ENCODE peak calls at places on chromosomes 3 and 15, in seven cellular contexts. One of them, this sample, is unnamed.

GRCh38 chr3:134901461-134901860 is 106.4 kb downstream of the EPHB1 start:
- DNase-seq in Panc1: no peak
- DNase-seq in mesendoderm: no peak
- DNase-seq in PC-3: no peak
- DNase-seq in heart right ventricle: no peak
- DNase-seq in pancreas: no peak
- DNase-seq in heart left ventricle: no peak
- DNase-seq in this sample: no peak

GRCh38 chr3:190972196-190972595 is 109.7 kb upstream of the GMNC start:
- DNase-seq in Panc1: no peak
- DNase-seq in mesendoderm: no peak
- DNase-seq in PC-3: no peak
- DNase-seq in heart right ventricle: no peak
- DNase-seq in pancreas: no peak
- DNase-seq in heart left ventricle: no peak
- DNase-seq in this sample: no peak

GRCh38 chr15:100623301-100623700 is 20.9 kb downstream of the ASB7 start:
- DNase-seq in Panc1: no peak
- DNase-seq in mesendoderm: no peak
- DNase-seq in PC-3: no peak
- DNase-seq in heart right ventricle: no peak
- DNase-seq in pancreas: no peak
- DNase-seq in heart left ventricle: no peak
- DNase-seq in this sample: no peak

GRCh38 chr15:89767411-89767915 is 8.7 kb upstream of the MESP2 start:
- DNase-seq in Panc1: no peak
- DNase-seq in mesendoderm: no peak
- DNase-seq in PC-3: no peak
- DNase-seq in heart right ventricle: no peak
- DNase-seq in pancreas: peak
- DNase-seq in heart left ventricle: no peak
- DNase-seq in this sample: no peak

GRCh38 chr3:152352559-152352958 is 83.8 kb downstream of the MBNL1 start:
- DNase-seq in Panc1: no peak
- DNase-seq in mesendoderm: peak
- DNase-seq in PC-3: no peak
- DNase-seq in heart right ventricle: no peak
- DNase-seq in pancreas: no peak
- DNase-seq in heart left ventricle: no peak
- DNase-seq in this sample: no peak

GRCh38 chr3:52886049-52886730 is 11.2 kb downstream of the STIMATE start:
- DNase-seq in Panc1: no peak
- DNase-seq in mesendoderm: no peak
- DNase-seq in PC-3: no peak
- DNase-seq in heart right ventricle: no peak
- DNase-seq in pancreas: no peak
- DNase-seq in heart left ventricle: no peak
- DNase-seq in this sample: no peak

GRCh38 chr3:79517766-79518413 is 249.9 kb downstream of the ROBO1 start:
- DNase-seq in Panc1: no peak
- DNase-seq in mesendoderm: peak
- DNase-seq in PC-3: peak
- DNase-seq in heart right ventricle: no peak
- DNase-seq in pancreas: no peak
- DNase-seq in heart left ventricle: no peak
- DNase-seq in this sample: no peak

GRCh38 chr15:60967728-60968127 is 261.4 kb downstream of the RORA start:
- DNase-seq in Panc1: no peak
- DNase-seq in mesendoderm: no peak
- DNase-seq in PC-3: no peak
- DNase-seq in heart right ventricle: no peak
- DNase-seq in pancreas: no peak
- DNase-seq in heart left ventricle: no peak
- DNase-seq in this sample: no peak

GRCh38 chr15:100713163-100713867 is 110.9 kb downstream of the ASB7 start:
- DNase-seq in Panc1: peak
- DNase-seq in mesendoderm: peak
- DNase-seq in PC-3: peak
- DNase-seq in heart right ventricle: no peak
- DNase-seq in pancreas: peak
- DNase-seq in heart left ventricle: no peak
- DNase-seq in this sample: no peak

GRCh38 chr3:46215810-46216414 is 7.8 kb upstream of the CCR1 start:
- DNase-seq in Panc1: no peak
- DNase-seq in mesendoderm: no peak
- DNase-seq in PC-3: peak
- DNase-seq in heart right ventricle: no peak
- DNase-seq in pancreas: no peak
- DNase-seq in heart left ventricle: no peak
- DNase-seq in this sample: no peak

GRCh38 chr3:133487920-133488540 is 85.5 kb upstream of the CDV3 start:
- DNase-seq in Panc1: no peak
- DNase-seq in mesendoderm: peak
- DNase-seq in PC-3: peak
- DNase-seq in heart right ventricle: no peak
- DNase-seq in pancreas: no peak
- DNase-seq in heart left ventricle: no peak
- DNase-seq in this sample: no peak

GRCh38 chr15:49793943-49794342 is 173.1 kb downstream of the DTWD1 start:
- DNase-seq in Panc1: no peak
- DNase-seq in mesendoderm: no peak
- DNase-seq in PC-3: no peak
- DNase-seq in heart right ventricle: no peak
- DNase-seq in pancreas: no peak
- DNase-seq in heart left ventricle: no peak
- DNase-seq in this sample: no peak

GRCh38 chr15:42804739-42805138 is 67.8 kb upstream of the CDAN1 start:
- DNase-seq in Panc1: no peak
- DNase-seq in mesendoderm: no peak
- DNase-seq in PC-3: no peak
- DNase-seq in heart right ventricle: no peak
- DNase-seq in pancreas: no peak
- DNase-seq in heart left ventricle: no peak
- DNase-seq in this sample: no peak

GRCh38 chr15:63539517-63539916 is 35.1 kb downstream of the USP3 start:
- DNase-seq in Panc1: no peak
- DNase-seq in mesendoderm: no peak
- DNase-seq in PC-3: no peak
- DNase-seq in heart right ventricle: no peak
- DNase-seq in pancreas: no peak
- DNase-seq in heart left ventricle: peak
- DNase-seq in this sample: no peak

GRCh38 chr3:82410366-82410765 is 648.9 kb upstream of the GBE1 start:
- DNase-seq in Panc1: no peak
- DNase-seq in mesendoderm: peak
- DNase-seq in PC-3: peak
- DNase-seq in heart right ventricle: no peak
- DNase-seq in pancreas: no peak
- DNase-seq in heart left ventricle: no peak
- DNase-seq in this sample: no peak

GRCh38 chr3:36763850-36764703 is at the start of gene DCLK3:
- DNase-seq in Panc1: no peak
- DNase-seq in mesendoderm: peak
- DNase-seq in PC-3: no peak
- DNase-seq in heart right ventricle: peak
- DNase-seq in pancreas: no peak
- DNase-seq in heart left ventricle: peak
- DNase-seq in this sample: no peak

DNA sequence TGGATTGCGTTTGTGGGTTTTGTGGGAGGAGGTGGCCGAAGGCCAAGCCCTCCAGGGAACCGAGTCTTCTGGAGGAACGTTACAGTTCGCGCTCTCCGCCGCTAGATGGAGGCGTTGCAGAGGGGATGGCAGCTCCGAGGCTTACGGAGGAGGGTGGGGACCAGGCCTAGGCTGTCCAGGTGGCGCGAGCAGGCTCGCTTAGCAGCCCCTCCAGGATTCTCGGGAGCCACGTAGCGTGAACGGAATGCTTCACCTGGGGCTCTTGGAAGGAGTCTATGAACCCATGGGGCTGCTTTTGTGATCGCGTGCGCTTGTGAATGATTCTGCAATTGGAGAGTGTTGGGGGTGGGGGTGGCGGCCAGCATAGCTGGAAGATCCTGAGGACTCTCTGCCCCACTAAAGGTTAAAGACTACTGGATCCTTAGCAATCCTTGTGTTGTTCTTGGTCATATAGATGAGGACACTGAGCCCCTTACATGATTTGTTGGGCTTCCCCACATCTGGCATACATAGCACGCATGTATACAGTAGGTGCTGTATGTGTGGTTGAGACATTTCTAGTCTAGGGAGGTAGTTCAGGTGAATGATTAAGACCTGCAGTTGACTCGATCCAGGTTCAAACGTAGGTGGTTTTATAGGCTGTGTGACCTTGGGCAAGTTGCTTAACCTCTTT is 25.7 kb downstream of the FAM3D start:
- DNase-seq in Panc1: peak
- DNase-seq in mesendoderm: peak
- DNase-seq in PC-3: peak
- DNase-seq in heart right ventricle: peak
- DNase-seq in pancreas: peak
- DNase-seq in heart left ventricle: peak
- DNase-seq in this sample: no peak
- H3K4me3 ChIP-seq in Panc1: no peak
- H3K4me3 ChIP-seq in mesendoderm: no peak
- H3K4me3 ChIP-seq in PC-3: no peak
- H3K4me3 ChIP-seq in heart right ventricle: no peak
- H3K4me3 ChIP-seq in pancreas: no peak
- H3K4me3 ChIP-seq in heart left ventricle: no peak
- H3K4me3 ChIP-seq in this sample: no peak

GRCh38 chr3:169147246-169148008 is 516.1 kb downstream of the MECOM start:
- DNase-seq in Panc1: no peak
- DNase-seq in mesendoderm: peak
- DNase-seq in PC-3: peak
- DNase-seq in heart right ventricle: peak
- DNase-seq in pancreas: peak
- DNase-seq in heart left ventricle: peak
- DNase-seq in this sample: no peak

GRCh38 chr3:169144691-169145090 is 518.8 kb downstream of the MECOM start:
- DNase-seq in Panc1: no peak
- DNase-seq in mesendoderm: no peak
- DNase-seq in PC-3: peak
- DNase-seq in heart right ventricle: no peak
- DNase-seq in pancreas: no peak
- DNase-seq in heart left ventricle: no peak
- DNase-seq in this sample: no peak

GRCh38 chr3:169145551-169145950 is 518.0 kb downstream of the MECOM start:
- DNase-seq in Panc1: no peak
- DNase-seq in mesendoderm: no peak
- DNase-seq in PC-3: peak
- DNase-seq in heart right ventricle: no peak
- DNase-seq in pancreas: no peak
- DNase-seq in heart left ventricle: no peak
- DNase-seq in this sample: no peak

GRCh38 chr3:169146866-169147245 is 516.7 kb downstream of the MECOM start:
- DNase-seq in Panc1: no peak
- DNase-seq in mesendoderm: peak
- DNase-seq in PC-3: peak
- DNase-seq in heart right ventricle: no peak
- DNase-seq in pancreas: no peak
- DNase-seq in heart left ventricle: no peak
- DNase-seq in this sample: no peak

DNA sequence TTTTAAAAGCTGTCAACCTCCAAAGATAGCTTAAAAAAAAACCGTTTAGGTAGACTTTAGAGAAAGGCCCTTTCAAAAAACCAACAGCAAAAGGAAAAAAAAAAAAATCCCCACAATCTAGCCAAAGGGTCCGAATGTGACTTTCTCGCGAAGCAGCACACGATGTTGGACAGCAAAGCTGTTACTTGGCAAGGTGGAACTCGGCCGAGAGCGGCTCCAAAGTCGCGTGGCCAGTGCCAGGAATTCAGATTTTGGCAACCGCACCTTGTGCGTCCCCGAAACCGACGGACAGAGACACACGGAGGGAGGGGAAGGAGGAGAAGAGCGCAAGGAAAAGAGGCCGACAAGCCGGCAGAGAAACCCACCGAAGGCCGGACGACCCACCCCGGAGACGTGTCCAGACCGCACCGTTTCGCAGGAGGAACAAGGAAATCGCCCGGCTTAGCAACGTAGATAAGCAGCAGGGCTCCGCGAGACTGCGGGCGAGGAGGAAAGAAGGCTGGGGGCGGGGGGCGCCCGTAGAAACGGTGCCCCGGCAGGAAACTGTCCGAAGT is 517.3 kb downstream of the MECOM start:
- DNase-seq in Panc1: no peak
- DNase-seq in mesendoderm: peak
- DNase-seq in PC-3: peak
- DNase-seq in heart right ventricle: peak
- DNase-seq in pancreas: peak
- DNase-seq in heart left ventricle: peak
- DNase-seq in this sample: no peak
- H3K4me3 ChIP-seq in Panc1: peak
- H3K4me3 ChIP-seq in mesendoderm: peak
- H3K4me3 ChIP-seq in PC-3: peak
- H3K4me3 ChIP-seq in heart right ventricle: peak
- H3K4me3 ChIP-seq in pancreas: peak
- H3K4me3 ChIP-seq in heart left ventricle: peak
- H3K4me3 ChIP-seq in this sample: peak

DNA sequence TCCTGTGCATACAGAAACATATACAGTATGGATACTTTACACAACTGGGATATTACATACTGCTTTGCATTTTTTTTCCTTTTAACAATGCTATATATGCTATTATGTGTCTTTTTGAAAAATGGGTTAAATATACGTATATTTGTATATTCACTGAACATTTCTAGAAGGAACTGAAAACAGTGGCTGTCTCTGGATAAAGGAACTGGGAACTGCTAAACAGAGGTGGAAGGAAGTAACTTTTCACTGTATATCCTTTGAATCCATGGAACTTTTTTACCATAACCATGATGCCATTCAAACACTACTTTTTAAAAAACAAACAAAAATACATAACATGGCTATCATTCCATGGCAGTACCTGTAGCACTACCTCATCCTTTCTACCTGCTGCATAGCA is 1.8 kb downstream of the MTFMT start:
- DNase-seq in Panc1: no peak
- DNase-seq in mesendoderm: no peak
- DNase-seq in PC-3: no peak
- DNase-seq in heart right ventricle: no peak
- DNase-seq in pancreas: no peak
- DNase-seq in heart left ventricle: no peak
- DNase-seq in this sample: no peak
- H3K4me3 ChIP-seq in Panc1: no peak
- H3K4me3 ChIP-seq in mesendoderm: no peak
- H3K4me3 ChIP-seq in PC-3: no peak
- H3K4me3 ChIP-seq in heart right ventricle: no peak
- H3K4me3 ChIP-seq in pancreas: no peak
- H3K4me3 ChIP-seq in heart left ventricle: no peak
- H3K4me3 ChIP-seq in this sample: no peak

DNA sequence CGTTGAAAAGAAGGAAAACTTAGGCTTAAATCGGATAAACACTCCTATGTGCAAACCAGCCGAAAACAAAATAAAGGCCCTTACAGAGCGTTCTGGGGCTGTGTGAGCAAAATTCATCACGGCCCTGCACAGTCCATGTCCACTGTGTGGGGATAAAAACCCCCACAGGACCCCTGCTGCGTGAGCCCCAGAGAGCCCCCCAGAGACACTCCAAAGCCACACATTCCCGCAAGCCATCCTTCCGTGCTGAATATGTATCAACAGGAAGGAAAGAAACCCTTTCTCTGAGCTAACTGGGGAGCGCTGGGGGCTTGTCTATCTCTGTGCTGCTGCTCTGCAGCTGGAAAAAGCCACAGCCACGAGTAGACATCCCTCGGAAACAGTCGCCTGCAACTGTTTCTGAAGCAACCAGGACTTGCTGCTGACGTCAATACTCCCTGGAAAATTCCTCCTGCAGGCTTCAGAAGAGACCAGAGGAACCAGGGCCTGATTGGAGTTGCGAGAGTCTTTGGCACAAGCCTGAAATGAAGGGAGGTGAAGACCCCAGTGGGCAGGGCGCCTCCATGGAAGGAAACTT is 72.6 kb downstream of the NUP210 start:
- DNase-seq in Panc1: no peak
- DNase-seq in mesendoderm: peak
- DNase-seq in PC-3: no peak
- DNase-seq in heart right ventricle: no peak
- DNase-seq in pancreas: no peak
- DNase-seq in heart left ventricle: no peak
- DNase-seq in this sample: no peak
- H3K4me3 ChIP-seq in Panc1: no peak
- H3K4me3 ChIP-seq in mesendoderm: no peak
- H3K4me3 ChIP-seq in PC-3: no peak
- H3K4me3 ChIP-seq in heart right ventricle: no peak
- H3K4me3 ChIP-seq in pancreas: no peak
- H3K4me3 ChIP-seq in heart left ventricle: no peak
- H3K4me3 ChIP-seq in this sample: no peak